ENCODE peak calls at places on chromosomes 13 and 19, in six cellular contexts. J is endodermal cell, Y is left lung, Z is vagina, S is tibial nerve, X is GM23338. N is an unnamed sample.

GRCh38 chr19:688214-688613 is 7.0 kb downstream of the PRSS57 start:
- DNase-seq in J (no peak), Y (no peak), Z (no peak), S (no peak), X (no peak), N (no peak)

GRCh38 chr13:40485611-40486517 is 180.6 kb downstream of the FOXO1 start:
- DNase-seq in J (no peak), Y (no peak), Z (no peak), S (no peak), X (no peak), N (no peak)

GRCh38 chr19:24052811-24053210 is 34.2 kb upstream of the ZNF254 start:
- DNase-seq in J (no peak), Y (no peak), Z (no peak), S (no peak), X (no peak), N (no peak)

GRCh38 chr13:98466634-98467236 is 110.2 kb downstream of the STK24 start:
- DNase-seq in J (peak; percentile 94), Y (no peak), Z (no peak), S (peak; percentile 61), X (peak; percentile 84), N (no peak)

GRCh38 chr13:59270327-59270726 is 893.4 kb downstream of the DIAPH3 start:
- DNase-seq in J (no peak), Y (no peak), Z (no peak), S (no peak), X (no peak), N (no peak)

GRCh38 chr19:55696301-55697068 is 21.5 kb downstream of the EPN1 start:
- DNase-seq in J (peak; percentile 34), Y (no peak), Z (no peak), S (no peak), X (no peak), N (no peak)

GRCh38 chr13:112722433-112723250 is 32.8 kb downstream of the ATP11A start:
- DNase-seq in J (peak; percentile 77), Y (peak; percentile 73), Z (no peak), S (no peak), X (peak; percentile 44), N (no peak)

GRCh38 chr13:112720814-112721197 is 31.0 kb downstream of the ATP11A start:
- DNase-seq in J (no peak), Y (no peak), Z (no peak), S (no peak), X (no peak), N (no peak)

GRCh38 chr13:33250594-33250993 is 35.0 kb downstream of the STARD13 start:
- DNase-seq in J (no peak), Y (no peak), Z (no peak), S (no peak), X (no peak), N (no peak)

GRCh38 chr19:21328402-21328801 is 808 bp downstream of the ZNF708 start:
- DNase-seq in J (peak; percentile 56), Y (no peak), Z (no peak), S (no peak), X (peak; percentile 65), N (no peak)

GRCh38 chr13:68467160-68467559 is 1237.0 kb upstream of the PCDH9 start:
- DNase-seq in J (no peak), Y (no peak), Z (no peak), S (no peak), X (no peak), N (no peak)

GRCh38 chr13:98930014-98930625 is 47.7 kb downstream of the DOCK9 start:
- DNase-seq in J (peak; percentile 48), Y (no peak), Z (no peak), S (no peak), X (peak; percentile 33), N (no peak)

GRCh38 chr13:80022146-80022545 is 318.8 kb downstream of the SPRY2 start:
- DNase-seq in J (no peak), Y (no peak), Z (no peak), S (no peak), X (no peak), N (no peak)

GRCh38 chr19:29098863-29099481 is 114.0 kb downstream of the UQCRFS1 start:
- DNase-seq in J (no peak), Y (peak; percentile 54), Z (no peak), S (peak; percentile 64), X (no peak), N (no peak)

GRCh38 chr13:49587311-49587847 is 2.0 kb upstream of the RCBTB1 start:
- DNase-seq in J (no peak), Y (no peak), Z (no peak), S (no peak), X (no peak), N (no peak)
- H3K27ac ChIP-seq in J (no peak overlapping the region), Y (no peak overlapping the region), Z (no peak overlapping the region), S (no peak overlapping the region), X (no peak overlapping the region), N (no peak overlapping the region)

DNA sequence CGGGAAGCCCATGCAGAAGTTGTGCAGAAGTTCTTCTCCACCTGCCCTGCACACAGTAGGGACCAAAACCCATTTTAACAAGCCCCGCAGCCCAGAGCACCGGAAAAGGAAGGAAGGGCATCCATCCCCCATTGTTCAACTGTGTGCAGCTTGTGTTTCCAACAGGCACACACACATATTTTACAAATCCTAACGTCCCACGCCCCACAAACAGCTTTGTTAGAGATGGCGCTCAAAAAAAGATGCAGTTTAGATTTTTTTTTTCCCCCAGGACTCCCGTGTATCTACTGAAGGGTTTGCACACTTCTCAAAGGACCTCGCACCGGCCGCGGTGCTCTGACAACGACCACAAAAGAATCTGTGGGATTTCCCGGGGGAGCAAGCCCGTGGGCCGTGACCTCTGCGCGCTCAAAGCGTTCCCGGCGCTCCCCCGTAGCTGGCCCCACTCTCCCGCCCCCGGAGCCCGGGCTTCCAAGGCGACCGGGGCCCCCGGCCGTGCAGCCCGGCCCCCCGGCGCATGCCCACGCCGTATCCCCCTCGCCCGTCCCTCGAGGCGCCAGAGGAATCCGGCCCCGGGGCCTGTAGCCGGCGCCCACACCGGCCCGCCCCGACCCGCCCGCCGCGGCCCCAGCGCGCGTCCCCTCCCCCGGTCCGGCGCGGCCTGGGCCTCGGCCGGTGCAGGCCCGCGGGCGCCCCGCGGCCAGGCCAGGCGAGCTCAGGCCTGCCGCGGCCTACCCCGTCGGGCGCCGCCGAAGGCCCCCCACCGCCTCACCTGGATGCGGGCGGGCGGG is 523 bp downstream of the ELAVL1 start:
- DNase-seq in J (no peak), Y (no peak), Z (no peak), S (no peak), X (peak; percentile 18), N (no peak)
- H3K27ac ChIP-seq in J (peak overlapping the region; percentile 87), Y (peak overlapping the region; percentile 70), Z (peak overlapping the region; percentile 53), S (peak overlapping the region; percentile 84), X (peak overlapping the region; percentile 72), N (no peak overlapping the region)

GRCh38 chr19:44748426-44749254 is at the start of gene BCL3:
- DNase-seq in J (peak; percentile 66), Y (peak; percentile 85), Z (no peak), S (no peak), X (peak; percentile 25), N (no peak)
- H3K27ac ChIP-seq in J (no peak within 1 kb of the TSS), Y (peak within 1 kb of the TSS; percentile 97), Z (peak within 1 kb of the TSS; percentile 93), S (peak within 1 kb of the TSS; percentile 96), X (no peak within 1 kb of the TSS), N (no peak within 1 kb of the TSS)

DNA sequence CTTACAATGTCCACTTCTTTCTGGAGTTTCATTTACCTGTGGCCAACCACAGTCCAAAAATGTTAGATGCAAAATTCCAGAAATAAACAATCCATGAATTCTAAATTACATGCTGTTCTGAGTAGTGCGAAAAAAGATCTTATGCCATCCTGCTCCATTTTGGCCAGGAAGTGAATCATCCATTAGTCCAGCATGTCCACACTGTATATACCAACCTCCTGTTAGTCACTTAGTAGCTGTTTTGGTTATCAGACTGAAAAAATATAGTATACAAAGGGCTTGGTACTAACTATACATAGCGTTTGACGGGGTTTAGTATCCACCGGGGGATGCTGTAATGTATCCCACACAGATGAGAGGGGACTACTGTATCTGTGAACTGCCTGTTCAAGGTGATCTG is 618.0 kb upstream of the ARGLU1 start:
- DNase-seq in J (no peak), Y (no peak), Z (no peak), S (no peak), X (no peak), N (no peak)
- H3K27ac ChIP-seq in J (no peak overlapping the region), Y (no peak overlapping the region), Z (no peak overlapping the region), S (no peak overlapping the region), X (no peak overlapping the region), N (no peak overlapping the region)

GRCh38 chr19:33040994-33041827 is 23.5 kb downstream of the RHPN2 start:
- DNase-seq in J (no peak), Y (no peak), Z (no peak), S (no peak), X (no peak), N (no peak)
- H3K27ac ChIP-seq in J (peak overlapping the region; percentile 10), Y (no peak overlapping the region), Z (no peak overlapping the region), S (peak overlapping the region; percentile 19), X (peak overlapping the region; percentile 34), N (no peak overlapping the region)

DNA sequence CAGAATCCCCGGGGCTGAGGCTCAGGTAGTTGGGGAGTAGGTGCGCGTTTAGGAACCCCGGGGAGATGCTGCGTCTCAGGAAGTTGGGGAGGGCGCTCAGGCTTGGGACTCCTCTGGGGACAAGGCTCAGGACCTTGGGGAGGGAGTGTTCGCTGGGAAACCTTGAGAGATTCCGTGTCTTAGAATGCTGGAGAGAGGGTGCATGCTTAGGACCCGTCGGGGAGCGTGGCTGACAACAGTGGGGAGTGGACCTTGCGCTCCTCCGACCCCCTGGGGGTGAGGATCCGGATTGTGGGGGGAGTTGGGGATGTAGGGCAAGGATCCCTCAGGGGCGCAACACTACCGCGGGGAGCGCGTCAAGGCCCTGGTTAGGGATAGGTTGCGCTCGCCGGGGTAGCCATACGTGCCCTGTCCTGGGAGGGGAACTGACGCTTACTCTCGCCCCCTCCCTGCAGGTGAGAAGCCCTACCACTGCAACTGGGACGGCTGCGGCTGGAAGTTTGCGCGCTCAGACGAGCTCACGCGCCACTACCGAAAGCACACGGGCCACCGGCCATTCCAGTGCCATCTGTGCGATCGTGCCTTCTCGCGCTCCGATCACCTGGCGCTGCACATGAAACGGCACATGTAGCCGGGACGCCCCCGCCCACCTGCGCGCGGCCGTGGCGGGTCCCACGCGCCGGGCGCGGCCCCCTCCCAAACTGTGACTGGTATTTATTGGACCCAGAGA is 1.9 kb downstream of the KLF2 start:
- DNase-seq in J (peak; percentile 74), Y (no peak), Z (no peak), S (no peak), X (peak; percentile 69), N (peak; percentile 22)
- H3K27ac ChIP-seq in J (no peak overlapping the region), Y (peak overlapping the region; percentile 98), Z (peak overlapping the region; percentile 97), S (peak overlapping the region; percentile 88), X (no peak overlapping the region), N (no peak overlapping the region)

GRCh38 chr19:35360880-35361420 is 2.7 kb downstream of the FFAR3 start:
- DNase-seq in J (no peak), Y (no peak), Z (no peak), S (no peak), X (no peak), N (no peak)
- H3K27ac ChIP-seq in J (no peak overlapping the region), Y (no peak overlapping the region), Z (no peak overlapping the region), S (no peak overlapping the region), X (no peak overlapping the region), N (no peak overlapping the region)

DNA sequence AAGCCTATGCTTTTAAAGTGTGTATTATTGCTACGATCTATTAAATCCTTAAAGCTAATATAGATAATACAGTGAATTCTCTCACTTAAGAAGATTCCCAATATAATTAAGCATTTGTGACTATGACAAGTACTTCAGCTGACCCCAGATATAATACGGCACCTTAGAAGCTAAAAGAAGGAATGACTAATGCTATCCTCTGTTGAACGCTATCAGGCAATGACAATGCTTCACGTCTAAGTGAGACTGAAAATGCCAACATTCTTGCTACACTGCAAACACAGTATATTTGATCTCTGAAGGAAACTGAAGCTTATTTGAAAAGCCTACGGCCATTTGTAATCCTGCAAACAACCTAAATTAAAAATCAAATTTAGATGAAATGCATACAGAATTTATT is 19.7 kb downstream of the VWA8 start:
- DNase-seq in J (no peak), Y (no peak), Z (no peak), S (no peak), X (no peak), N (no peak)
- H3K27ac ChIP-seq in J (no peak overlapping the region), Y (no peak overlapping the region), Z (no peak overlapping the region), S (no peak overlapping the region), X (no peak overlapping the region), N (no peak overlapping the region)

GRCh38 chr19:30144794-30145193 is 202.8 kb downstream of the URI1 start:
- DNase-seq in J (no peak), Y (no peak), Z (no peak), S (no peak), X (no peak), N (no peak)
- H3K27ac ChIP-seq in J (no peak overlapping the region), Y (no peak overlapping the region), Z (no peak overlapping the region), S (no peak overlapping the region), X (no peak overlapping the region), N (no peak overlapping the region)